ENCODE peak calls at places on chromosome 4, in four cellular contexts. M is lung, F is GM10248, V is pancreas. D is an unnamed sample.

GRCh38 chr4:87657525-87657924 is 7.4 kb downstream of the DMP1 start:
- DNase-seq in F (no peak), M (no peak), V (no peak), D (no peak)

GRCh38 chr4:121189811-121190210 is 25.7 kb upstream of the TNIP3 start:
- DNase-seq in M (no peak), V (no peak), F (peak), D (no peak)

GRCh38 chr4:54054501-54054900 is 9.9 kb downstream of the CHIC2 start:
- DNase-seq in M (no peak), V (no peak), F (no peak), D (no peak)

GRCh38 chr4:1109332-1109731 is 4.0 kb downstream of the RNF212 start:
- DNase-seq in V (no peak), M (no peak), F (no peak), D (no peak)

GRCh38 chr4:22202351-22203343 is 254.1 kb upstream of the KCNIP4 start:
- DNase-seq in M (no peak), V (no peak), F (no peak), D (no peak)

GRCh38 chr4:5399790-5400421 is 308.5 kb downstream of the EVC2 start:
- DNase-seq in V (no peak), M (no peak), F (peak), D (peak)

GRCh38 chr4:48340276-48340904 is 939 bp upstream of the SLAIN2 start:
- DNase-seq in V (no peak), M (no peak), F (no peak), D (no peak)

GRCh38 chr4:127140306-127140705 is 492.5 kb upstream of the INTU start:
- DNase-seq in F (no peak), M (no peak), V (no peak), D (no peak)

GRCh38 chr4:982814-983213 is 4.0 kb upstream of the IDUA start:
- DNase-seq in V (no peak), F (no peak), M (no peak), D (no peak)

GRCh38 chr4:29970626-29971025 is 749.5 kb upstream of the PCDH7 start:
- DNase-seq in M (no peak), V (no peak), F (no peak), D (no peak)

GRCh38 chr4:76585897-76586360 is 150.9 kb downstream of the SHROOM3 start:
- DNase-seq in F (peak), V (peak), M (peak), D (peak)

GRCh38 chr4:55910140-55910539 is 38.6 kb upstream of the CEP135 start:
- DNase-seq in M (no peak), V (no peak), F (no peak), D (no peak)

GRCh38 chr4:108972613-108973283 is 209.9 kb upstream of the ETNPPL start:
- DNase-seq in F (no peak), M (no peak), V (no peak), D (no peak)

GRCh38 chr4:119570401-119570800 is 58.2 kb downstream of the PDE5A start:
- DNase-seq in V (no peak), F (no peak), M (no peak), D (no peak)

GRCh38 chr4:23023121-23023520 is 330.4 kb downstream of the GBA3 start:
- DNase-seq in V (no peak), F (no peak), M (no peak), D (no peak)

GRCh38 chr4:85617202-85617601 is 142.3 kb downstream of the ARHGAP24 start:
- DNase-seq in M (no peak), F (no peak), V (no peak), D (no peak)

GRCh38 chr4:105147226-105148151 is 813 bp downstream of the TET2 start:
- DNase-seq in V (peak), M (no peak), F (peak), D (peak)

GRCh38 chr4:17276821-17277220 is 235.1 kb downstream of the QDPR start:
- DNase-seq in V (no peak), F (no peak), M (no peak), D (no peak)

GRCh38 chr4:53205970-53206369 is 159.9 kb downstream of the SCFD2 start:
- DNase-seq in F (no peak), V (no peak), M (no peak), D (no peak)

GRCh38 chr4:24477919-24478318 is 106.4 kb downstream of the DHX15 start:
- DNase-seq in F (no peak), M (no peak), V (no peak), D (no peak)

GRCh38 chr4:95095352-95095974 is 337.7 kb downstream of the BMPR1B start:
- DNase-seq in V (no peak), M (no peak), F (no peak), D (no peak)

DNA sequence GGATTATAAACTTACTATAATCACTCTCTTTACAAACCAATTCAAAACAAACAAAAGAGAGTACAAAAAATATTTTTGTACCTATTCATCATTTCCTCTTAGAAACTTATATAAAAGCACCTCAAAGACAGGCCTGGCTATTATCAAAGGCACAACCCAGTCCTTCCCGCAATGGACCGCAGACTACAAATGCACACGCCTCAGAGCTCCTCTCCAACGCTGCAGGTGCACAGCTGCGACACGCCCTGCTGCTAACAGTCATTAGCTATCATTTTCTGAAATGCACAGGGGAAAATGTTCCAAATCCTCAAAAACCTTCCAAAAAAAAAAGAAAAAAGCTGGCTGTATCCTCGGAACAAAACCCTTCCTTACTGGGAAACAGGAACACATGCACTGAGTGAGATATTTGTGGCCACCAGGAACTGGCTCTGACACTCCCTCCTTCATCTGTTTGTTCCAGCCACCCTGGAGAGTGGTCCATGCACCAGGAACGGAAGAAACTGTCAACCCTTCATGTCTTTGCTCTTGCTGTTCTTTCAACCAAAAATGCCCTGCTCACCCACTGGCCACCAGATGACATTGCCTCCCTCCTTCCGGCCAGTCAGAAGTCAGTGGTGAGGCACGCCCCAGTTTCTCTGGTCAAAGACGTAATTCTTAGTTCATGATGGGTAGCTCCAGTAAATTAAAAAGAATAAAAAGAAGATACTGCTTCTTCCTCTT is 16.7 kb downstream of the IRF2 start:
- DNase-seq in M (no peak), V (no peak), F (no peak), D (no peak)
- TF ChIP-seq CTCF in M (no peak), V (no peak), F (no peak), D (no peak)

GRCh38 chr4:171582961-171583581 is 230.1 kb upstream of the GALNTL6 start:
- DNase-seq in M (no peak), V (no peak), F (no peak), D (no peak)
- TF ChIP-seq CTCF in M (no peak), V (no peak), F (no peak), D (no peak)

GRCh38 chr4:125433453-125433852 is 118.7 kb downstream of the FAT4 start:
- DNase-seq in M (no peak), V (no peak), F (no peak), D (no peak)

GRCh38 chr4:125434136-125434535 is 119.4 kb downstream of the FAT4 start:
- DNase-seq in F (no peak), V (no peak), M (no peak), D (no peak)

GRCh38 chr4:125428832-125429231 is 114.1 kb downstream of the FAT4 start:
- DNase-seq in V (no peak), M (no peak), F (no peak), D (no peak)

DNA sequence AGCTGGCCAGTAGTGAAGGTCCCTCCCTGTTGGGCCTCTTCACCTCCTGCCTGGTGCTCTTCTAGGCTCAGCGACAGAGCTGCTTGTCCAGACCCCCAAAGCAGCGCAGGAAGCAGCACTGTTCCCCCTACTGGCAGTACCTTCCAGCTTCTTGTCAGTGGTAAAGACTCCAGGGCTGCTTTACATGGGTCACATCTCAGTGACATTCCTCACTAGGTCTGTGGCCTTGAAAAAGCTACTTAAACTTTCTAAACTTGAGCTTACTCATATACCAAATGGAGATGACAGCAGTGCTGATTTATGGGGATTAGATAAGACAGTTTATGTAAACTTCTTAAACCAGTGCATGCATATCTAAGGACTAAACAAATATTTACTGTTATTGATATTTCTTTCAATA is 117.3 kb downstream of the FAT4 start:
- DNase-seq in F (no peak), M (no peak), V (no peak), D (peak)
- TF ChIP-seq CTCF in F (no peak), M (no peak), V (no peak), D (peak)

DNA sequence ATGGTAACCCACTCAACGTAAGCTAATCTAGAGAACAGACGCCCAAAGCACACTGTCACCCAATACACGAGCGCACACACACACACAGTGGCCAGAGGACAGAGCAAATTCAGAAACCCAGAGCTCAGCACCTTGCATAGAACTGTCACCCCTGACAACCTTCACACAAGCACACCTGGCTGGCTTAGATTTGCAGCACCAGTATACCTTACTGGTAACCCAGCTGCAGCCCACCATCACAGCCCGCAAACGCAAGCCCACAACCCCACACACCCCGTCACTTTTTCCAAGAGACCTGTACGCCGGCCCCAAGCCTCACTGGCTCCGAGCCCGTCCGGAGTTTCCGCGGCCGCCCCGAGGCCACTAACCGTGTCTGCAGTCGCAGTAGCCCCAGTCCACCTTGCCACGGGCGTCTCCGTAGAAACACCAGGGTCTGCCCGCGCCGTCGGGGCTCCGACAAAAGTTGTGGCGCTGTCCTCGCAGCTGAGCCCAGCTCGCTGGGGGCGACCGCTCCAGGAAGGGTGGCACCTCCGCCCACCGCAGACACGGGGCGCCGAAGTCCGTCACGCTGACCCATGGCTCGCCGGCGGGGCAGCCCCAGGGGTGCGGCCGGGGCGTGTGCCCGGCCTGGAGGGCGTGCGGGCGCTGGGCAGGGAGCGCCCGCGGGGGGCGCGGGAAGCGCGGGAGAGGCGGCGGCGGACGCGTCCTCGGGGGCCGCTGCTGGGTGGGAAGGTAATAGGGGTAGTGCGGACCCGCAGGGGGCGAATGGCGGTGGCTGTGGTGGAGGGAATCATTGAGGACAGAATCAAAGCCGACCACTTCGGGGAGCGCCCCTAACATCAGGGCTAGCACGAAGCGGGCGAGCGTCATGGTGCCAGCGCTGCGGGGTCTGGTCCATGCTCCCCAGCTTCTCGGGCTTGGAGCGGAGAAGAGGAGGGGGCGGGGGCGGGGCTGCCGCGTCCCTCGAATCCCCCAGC is 664 bp downstream of the PRSS12 start:
- DNase-seq in M (peak), V (peak), F (peak), D (peak)
- TF ChIP-seq CTCF in M (no peak), V (no peak), F (no peak), D (no peak)

GRCh38 chr4:4358093-4358840 is 28.6 kb upstream of the NSG1 start:
- DNase-seq in M (no peak), F (no peak), V (no peak), D (peak)
- TF ChIP-seq CTCF in M (no peak), F (no peak), V (no peak), D (no peak)

DNA sequence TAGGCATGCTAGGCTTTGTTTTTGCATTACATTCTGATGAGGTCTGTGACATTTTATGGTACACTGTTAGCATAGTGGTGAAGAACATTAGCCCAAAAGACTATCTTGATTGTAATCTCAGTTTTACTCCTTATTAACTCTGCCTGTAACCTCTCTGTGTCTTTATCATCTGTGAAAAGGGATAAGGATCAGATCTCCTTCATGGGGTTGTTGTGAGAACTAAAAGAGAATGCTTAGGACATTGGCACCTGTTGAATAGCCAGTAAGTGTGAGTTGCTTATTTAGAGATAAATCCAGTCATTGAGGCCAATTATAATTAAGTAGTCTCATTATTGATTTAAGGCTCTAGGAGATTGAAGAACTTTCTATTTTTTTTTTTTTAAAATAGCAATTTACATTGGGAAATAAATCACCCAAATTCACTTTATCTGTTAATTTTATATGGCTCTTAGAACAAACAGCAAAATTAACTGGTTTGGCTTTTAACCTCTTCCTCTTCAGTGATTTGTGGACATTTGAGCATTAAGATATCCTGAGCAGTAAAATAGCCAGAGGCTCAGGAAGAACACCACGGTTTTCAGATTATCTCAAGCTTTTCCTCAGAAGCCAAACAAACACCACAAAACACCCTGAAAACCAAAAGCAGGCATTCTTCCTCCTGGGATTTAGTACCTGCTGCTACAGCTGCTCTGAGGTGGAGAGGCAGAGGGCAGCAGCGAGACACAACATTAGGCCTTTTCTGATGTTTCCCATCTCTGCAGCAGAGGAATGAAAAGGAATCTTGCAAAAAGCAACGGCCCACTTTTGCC is 192.9 kb downstream of the ARHGAP10 start:
- DNase-seq in V (no peak), M (no peak), F (peak), D (peak)
- TF ChIP-seq CTCF in V (no peak), M (no peak), F (peak), D (peak)

DNA sequence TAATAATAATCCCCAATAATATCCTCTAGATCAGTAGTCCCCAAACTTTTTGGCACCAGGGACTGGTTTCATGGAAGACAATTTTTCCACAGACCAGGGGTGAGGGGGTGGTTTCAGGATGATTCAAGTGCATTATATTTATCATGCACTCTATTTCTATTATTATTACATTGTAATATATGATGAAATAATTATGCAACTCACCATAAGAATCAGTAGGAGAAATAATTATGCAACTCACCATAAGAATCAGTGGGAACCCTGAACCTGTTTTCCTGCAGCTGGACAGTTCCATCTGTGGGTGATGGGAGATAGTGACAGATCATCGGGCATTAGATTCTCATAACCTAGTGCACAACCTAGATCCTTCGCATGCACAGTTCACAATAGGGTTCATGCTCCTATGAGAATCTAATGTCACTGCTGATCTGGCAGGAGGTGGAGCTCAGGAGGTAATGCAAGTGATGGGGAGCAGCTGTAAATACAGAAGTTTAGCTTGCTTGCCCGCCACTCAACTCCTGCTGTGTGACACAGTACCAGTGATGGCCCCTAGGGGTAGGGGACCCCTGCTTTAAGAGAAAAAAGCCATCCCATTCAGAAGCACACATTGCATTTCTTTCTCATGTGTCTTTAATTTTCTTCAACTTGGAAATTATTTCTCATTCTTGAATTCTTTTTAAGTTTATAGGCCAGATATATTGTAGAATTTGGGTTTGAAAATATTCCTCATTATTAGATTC is 16.0 kb upstream of the SH3RF1 start:
- DNase-seq in M (no peak), F (peak), V (no peak), D (no peak)
- TF ChIP-seq CTCF in M (no peak), F (no peak), V (no peak), D (peak)

GRCh38 chr4:149897784-149898183 is 82.1 kb upstream of the IQCM start:
- DNase-seq in F (no peak), V (no peak), M (no peak), D (no peak)
- TF ChIP-seq CTCF in F (peak), V (peak), M (no peak), D (peak)

GRCh38 chr4:110503588-110504435 is 27.9 kb downstream of the ENPEP start:
- DNase-seq in F (no peak), V (no peak), M (no peak), D (no peak)
- TF ChIP-seq CTCF in F (no peak), V (no peak), M (no peak), D (no peak)